ENCODE peak calls at places on chromosome X, in five cellular contexts. L is NCI-H345; W is stimulated activated CD4-positive, alpha-beta T cell treated with anti-CD3 and anti-CD28 coated beads, Interleukin-4, amount 100 ng/mL, for 1 hour; U is HCEC 1CT; P is cardiac fibroblast. K is an unnamed sample.

GRCh38 chrX:124344246-124344645 is 2.1 kb upstream of the SH2D1A start:
- DNase-seq in U (no peak), L (no peak), P (no peak), W (no peak), K (no peak)

GRCh38 chrX:99384594-99385374 is 1025.3 kb downstream of the PCDH19 start:
- DNase-seq in L (no peak), W (no peak), P (no peak), U (no peak), K (no peak)

GRCh38 chrX:43277879-43278278 is 378.2 kb upstream of the MAOA start:
- DNase-seq in P (no peak), U (no peak), W (no peak), L (no peak), K (no peak)

GRCh38 chrX:39896951-39897740 is 200.6 kb downstream of the BCOR start:
- DNase-seq in U (peak), L (peak), P (peak), W (no peak), K (no peak)

GRCh38 chrX:72714471-72714916 is 388 bp upstream of the PHKA1 start:
- DNase-seq in U (peak), P (peak), W (peak), L (peak), K (peak)

GRCh38 chrX:106933538-106933961 is 13.3 kb downstream of the CLDN2 start:
- DNase-seq in P (no peak), L (no peak), U (no peak), W (no peak), K (no peak)

GRCh38 chrX:110180176-110180927 is 137.5 kb downstream of the AMMECR1 start:
- DNase-seq in U (peak), L (no peak), W (no peak), P (peak), K (no peak)

GRCh38 chrX:21972046-21972445 is 31.5 kb downstream of the SMS start:
- DNase-seq in U (no peak), W (no peak), L (no peak), P (no peak), K (no peak)

GRCh38 chrX:71996826-71997225 is 86.2 kb downstream of the NHSL2 start:
- DNase-seq in U (no peak), P (peak), W (no peak), L (no peak), K (no peak)

GRCh38 chrX:116246261-116246660 is 75.7 kb downstream of the AGTR2 start:
- DNase-seq in W (no peak), P (peak), U (no peak), L (no peak), K (no peak)

GRCh38 chrX:48493890-48494364 is 14.9 kb upstream of the PORCN start:
- DNase-seq in U (peak), W (no peak), L (no peak), P (peak), K (no peak)

GRCh38 chrX:108020631-108021030 is 24.2 kb upstream of the VSIG1 start:
- DNase-seq in W (no peak), P (peak), L (no peak), U (peak), K (no peak)

GRCh38 chrX:118528089-118528753 is 32.6 kb downstream of the DOCK11 start:
- DNase-seq in L (no peak), W (peak), U (no peak), P (no peak), K (no peak)

GRCh38 chrX:119516157-119516702 is 48.0 kb downstream of the SLC25A5 start:
- DNase-seq in P (peak), W (no peak), U (peak), L (peak), K (no peak)

GRCh38 chrX:104130808-104131207 is 18.5 kb downstream of the ZCCHC18 start:
- DNase-seq in W (no peak), P (no peak), U (no peak), L (no peak), K (no peak)

K was measured in T1000.